ENCODE peak calls at places on chromosomes 3 and 15, in seven cellular contexts. One of them, this sample, is unnamed. For H3K27me3, the result is how much of the 10 kb centered on the place peaks cover.

GRCh38 chr3:48413611-48414010 is 16.3 kb downstream of the PLXNB1 start:
- DNase-seq in fibroblast of lung: no peak
- DNase-seq in upper lobe of right lung: peak
- DNase-seq in sigmoid colon: peak
- DNase-seq in psoas muscle: peak
- DNase-seq in heart right ventricle: no peak
- DNase-seq in neural progenitor cell: no peak
- DNase-seq in this sample: no peak

GRCh38 chr3:155024006-155024638 is 56.0 kb upstream of the MME start:
- DNase-seq in fibroblast of lung: no peak
- DNase-seq in upper lobe of right lung: no peak
- DNase-seq in sigmoid colon: no peak
- DNase-seq in psoas muscle: no peak
- DNase-seq in heart right ventricle: no peak
- DNase-seq in neural progenitor cell: no peak
- DNase-seq in this sample: no peak

GRCh38 chr3:26622634-26623408 is at the start of gene LRRC3B:
- DNase-seq in fibroblast of lung: no peak
- DNase-seq in upper lobe of right lung: peak
- DNase-seq in sigmoid colon: no peak
- DNase-seq in psoas muscle: peak
- DNase-seq in heart right ventricle: no peak
- DNase-seq in neural progenitor cell: peak
- DNase-seq in this sample: no peak

GRCh38 chr3:128497305-128498126 is 4.5 kb upstream of the GATA2 start:
- DNase-seq in fibroblast of lung: no peak
- DNase-seq in upper lobe of right lung: peak
- DNase-seq in sigmoid colon: peak
- DNase-seq in psoas muscle: peak
- DNase-seq in heart right ventricle: peak
- DNase-seq in neural progenitor cell: peak
- DNase-seq in this sample: no peak

GRCh38 chr3:165339753-165340152 is 143.6 kb upstream of the SLITRK3 start:
- DNase-seq in fibroblast of lung: peak
- DNase-seq in upper lobe of right lung: no peak
- DNase-seq in sigmoid colon: no peak
- DNase-seq in psoas muscle: no peak
- DNase-seq in heart right ventricle: no peak
- DNase-seq in neural progenitor cell: peak
- DNase-seq in this sample: no peak

GRCh38 chr3:48686538-48687219 is 964 bp upstream of the NCKIPSD start:
- DNase-seq in fibroblast of lung: no peak
- DNase-seq in upper lobe of right lung: no peak
- DNase-seq in sigmoid colon: no peak
- DNase-seq in psoas muscle: no peak
- DNase-seq in heart right ventricle: no peak
- DNase-seq in neural progenitor cell: no peak
- DNase-seq in this sample: no peak

GRCh38 chr15:31302029-31302657 is 24.5 kb upstream of the KLF13 start:
- DNase-seq in fibroblast of lung: no peak
- DNase-seq in upper lobe of right lung: peak
- DNase-seq in sigmoid colon: peak
- DNase-seq in psoas muscle: no peak
- DNase-seq in heart right ventricle: peak
- DNase-seq in neural progenitor cell: no peak
- DNase-seq in this sample: no peak

GRCh38 chr3:172708905-172709775 is 1.7 kb downstream of the NCEH1 start:
- DNase-seq in fibroblast of lung: no peak
- DNase-seq in upper lobe of right lung: no peak
- DNase-seq in sigmoid colon: no peak
- DNase-seq in psoas muscle: no peak
- DNase-seq in heart right ventricle: no peak
- DNase-seq in neural progenitor cell: no peak
- DNase-seq in this sample: no peak

GRCh38 chr3:10653241-10653640 is 147.9 kb upstream of the ATP2B2 start:
- DNase-seq in fibroblast of lung: no peak
- DNase-seq in upper lobe of right lung: no peak
- DNase-seq in sigmoid colon: no peak
- DNase-seq in psoas muscle: no peak
- DNase-seq in heart right ventricle: no peak
- DNase-seq in neural progenitor cell: no peak
- DNase-seq in this sample: no peak

GRCh38 chr15:22951031-22951380 is 29.2 kb downstream of the CYFIP1 start:
- DNase-seq in fibroblast of lung: no peak
- DNase-seq in upper lobe of right lung: no peak
- DNase-seq in sigmoid colon: peak
- DNase-seq in psoas muscle: no peak
- DNase-seq in heart right ventricle: no peak
- DNase-seq in neural progenitor cell: no peak
- DNase-seq in this sample: no peak

GRCh38 chr3:146117406-146118285 is 43.3 kb downstream of the PLOD2 start:
- DNase-seq in fibroblast of lung: peak
- DNase-seq in upper lobe of right lung: no peak
- DNase-seq in sigmoid colon: no peak
- DNase-seq in psoas muscle: no peak
- DNase-seq in heart right ventricle: no peak
- DNase-seq in neural progenitor cell: no peak
- DNase-seq in this sample: no peak

GRCh38 chr3:59256233-59256632 is 206.4 kb upstream of the CFAP20DC start:
- DNase-seq in fibroblast of lung: no peak
- DNase-seq in upper lobe of right lung: no peak
- DNase-seq in sigmoid colon: no peak
- DNase-seq in psoas muscle: no peak
- DNase-seq in heart right ventricle: no peak
- DNase-seq in neural progenitor cell: no peak
- DNase-seq in this sample: no peak

GRCh38 chr15:66956672-66957540 is 108.5 kb upstream of the SMAD3 start:
- DNase-seq in fibroblast of lung: no peak
- DNase-seq in upper lobe of right lung: no peak
- DNase-seq in sigmoid colon: no peak
- DNase-seq in psoas muscle: no peak
- DNase-seq in heart right ventricle: no peak
- DNase-seq in neural progenitor cell: no peak
- DNase-seq in this sample: no peak

GRCh38 chr15:73212424-73212823 is 156.3 kb downstream of the HCN4 start:
- DNase-seq in fibroblast of lung: peak
- DNase-seq in upper lobe of right lung: no peak
- DNase-seq in sigmoid colon: no peak
- DNase-seq in psoas muscle: no peak
- DNase-seq in heart right ventricle: no peak
- DNase-seq in neural progenitor cell: no peak
- DNase-seq in this sample: no peak

DNA sequence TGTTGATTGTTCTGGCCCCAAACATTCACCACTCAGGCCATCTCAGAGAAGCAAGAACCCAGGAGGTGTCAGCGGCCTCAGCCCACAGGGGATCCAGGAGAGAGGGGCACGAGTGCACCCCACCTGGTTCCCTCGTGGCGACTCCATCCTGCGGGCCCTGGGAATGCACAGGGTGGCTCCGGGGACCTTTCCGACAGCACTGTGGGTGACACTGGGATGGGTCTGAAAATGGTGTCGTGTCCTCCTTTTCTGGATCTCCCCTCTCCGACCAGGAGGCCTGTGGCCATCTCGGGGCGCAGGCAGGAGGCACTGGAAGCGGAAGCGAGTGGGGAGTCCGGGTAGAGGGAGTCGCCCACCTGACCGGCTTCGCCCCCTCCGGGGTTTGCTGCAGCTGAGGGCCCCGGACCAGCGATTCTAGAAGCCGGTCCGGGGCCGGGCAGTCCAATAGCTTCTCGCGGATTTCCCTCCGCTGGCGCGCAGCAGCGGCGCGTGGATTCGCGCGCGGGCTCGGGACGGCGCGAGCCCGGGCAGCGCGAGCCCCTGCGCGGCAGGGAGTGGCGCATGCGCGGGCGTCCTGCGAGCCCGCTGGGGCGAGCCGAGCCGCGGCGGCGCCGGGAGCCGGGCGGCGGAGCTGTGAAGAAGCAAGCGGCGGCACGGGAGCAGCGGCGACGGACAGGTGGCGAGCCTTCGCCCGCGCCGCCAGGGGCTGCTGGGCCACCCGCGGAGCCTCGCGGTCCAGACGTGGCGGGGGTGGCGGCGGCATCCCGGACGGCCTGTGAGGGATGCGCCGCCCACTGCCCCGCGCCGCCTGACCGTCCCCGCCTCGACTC is at the start of gene DOCK3:
- DNase-seq in fibroblast of lung: peak
- DNase-seq in upper lobe of right lung: peak
- DNase-seq in sigmoid colon: peak
- DNase-seq in psoas muscle: peak
- DNase-seq in heart right ventricle: peak
- DNase-seq in neural progenitor cell: peak
- DNase-seq in this sample: no peak
- H3K4me3 ChIP-seq in fibroblast of lung: no peak
- H3K4me3 ChIP-seq in upper lobe of right lung: peak
- H3K4me3 ChIP-seq in sigmoid colon: peak
- H3K4me3 ChIP-seq in psoas muscle: peak
- H3K4me3 ChIP-seq in heart right ventricle: peak
- H3K4me3 ChIP-seq in neural progenitor cell: peak
- H3K4me3 ChIP-seq in this sample: peak

GRCh38 chr15:35980719-35981118 is 434.8 kb upstream of the DPH6 start:
- DNase-seq in fibroblast of lung: peak
- DNase-seq in upper lobe of right lung: no peak
- DNase-seq in sigmoid colon: no peak
- DNase-seq in psoas muscle: no peak
- DNase-seq in heart right ventricle: no peak
- DNase-seq in neural progenitor cell: no peak
- DNase-seq in this sample: no peak
- H3K27me3 ChIP-seq in fibroblast of lung: under half
- H3K27me3 ChIP-seq in upper lobe of right lung: under half
- H3K27me3 ChIP-seq in sigmoid colon: under half
- H3K27me3 ChIP-seq in psoas muscle: under half
- H3K27me3 ChIP-seq in heart right ventricle: under half
- H3K27me3 ChIP-seq in neural progenitor cell: under half
- H3K27me3 ChIP-seq in this sample: under half

DNA sequence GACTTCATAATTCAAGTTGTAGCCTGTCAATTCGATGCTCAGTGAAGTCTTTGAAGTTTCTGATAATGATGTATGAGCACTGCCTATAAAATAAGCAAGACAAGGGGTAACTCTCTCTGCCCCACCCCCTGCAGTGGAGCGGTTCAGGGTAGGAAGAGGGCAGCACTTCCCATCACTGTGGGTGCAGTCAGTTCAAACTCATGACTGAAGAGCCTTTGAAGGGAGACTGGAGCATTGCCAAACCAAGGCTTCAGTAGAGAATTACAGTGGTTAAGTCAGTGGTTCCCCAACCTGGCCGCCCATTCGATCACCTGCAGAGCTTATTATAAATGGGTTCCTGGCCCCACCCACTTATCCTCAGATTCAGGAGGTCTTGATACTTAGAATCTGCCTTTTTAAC is 190.6 kb downstream of the SHQ1 start:
- DNase-seq in fibroblast of lung: no peak
- DNase-seq in upper lobe of right lung: no peak
- DNase-seq in sigmoid colon: no peak
- DNase-seq in psoas muscle: no peak
- DNase-seq in heart right ventricle: no peak
- DNase-seq in neural progenitor cell: no peak
- DNase-seq in this sample: no peak
- H3K4me3 ChIP-seq in fibroblast of lung: no peak
- H3K4me3 ChIP-seq in upper lobe of right lung: no peak
- H3K4me3 ChIP-seq in sigmoid colon: no peak
- H3K4me3 ChIP-seq in psoas muscle: no peak
- H3K4me3 ChIP-seq in heart right ventricle: no peak
- H3K4me3 ChIP-seq in neural progenitor cell: no peak
- H3K4me3 ChIP-seq in this sample: no peak

GRCh38 chr3:72203105-72203504 is 418.2 kb upstream of the PROK2 start:
- DNase-seq in fibroblast of lung: no peak
- DNase-seq in upper lobe of right lung: no peak
- DNase-seq in sigmoid colon: no peak
- DNase-seq in psoas muscle: no peak
- DNase-seq in heart right ventricle: no peak
- DNase-seq in neural progenitor cell: no peak
- DNase-seq in this sample: no peak
- H3K27me3 ChIP-seq in fibroblast of lung: under half
- H3K27me3 ChIP-seq in upper lobe of right lung: under half
- H3K27me3 ChIP-seq in sigmoid colon: under half
- H3K27me3 ChIP-seq in psoas muscle: under half
- H3K27me3 ChIP-seq in heart right ventricle: under half
- H3K27me3 ChIP-seq in neural progenitor cell: under half
- H3K27me3 ChIP-seq in this sample: under half

GRCh38 chr3:168976969-168977368 is 686.5 kb downstream of the MECOM start:
- DNase-seq in fibroblast of lung: no peak
- DNase-seq in upper lobe of right lung: no peak
- DNase-seq in sigmoid colon: no peak
- DNase-seq in psoas muscle: no peak
- DNase-seq in heart right ventricle: no peak
- DNase-seq in neural progenitor cell: no peak
- DNase-seq in this sample: no peak
- H3K4me3 ChIP-seq in fibroblast of lung: no peak
- H3K4me3 ChIP-seq in upper lobe of right lung: no peak
- H3K4me3 ChIP-seq in sigmoid colon: no peak
- H3K4me3 ChIP-seq in psoas muscle: no peak
- H3K4me3 ChIP-seq in heart right ventricle: no peak
- H3K4me3 ChIP-seq in neural progenitor cell: no peak
- H3K4me3 ChIP-seq in this sample: no peak

GRCh38 chr3:39202094-39202493 is 9.7 kb upstream of the XIRP1 start:
- DNase-seq in fibroblast of lung: no peak
- DNase-seq in upper lobe of right lung: no peak
- DNase-seq in sigmoid colon: no peak
- DNase-seq in psoas muscle: no peak
- DNase-seq in heart right ventricle: no peak
- DNase-seq in neural progenitor cell: no peak
- DNase-seq in this sample: no peak

GRCh38 chr3:39207361-39208192 is 15.2 kb upstream of the XIRP1 start:
- DNase-seq in fibroblast of lung: no peak
- DNase-seq in upper lobe of right lung: no peak
- DNase-seq in sigmoid colon: no peak
- DNase-seq in psoas muscle: no peak
- DNase-seq in heart right ventricle: no peak
- DNase-seq in neural progenitor cell: no peak
- DNase-seq in this sample: no peak

GRCh38 chr3:39205919-39206516 is 13.6 kb upstream of the XIRP1 start:
- DNase-seq in fibroblast of lung: no peak
- DNase-seq in upper lobe of right lung: no peak
- DNase-seq in sigmoid colon: no peak
- DNase-seq in psoas muscle: no peak
- DNase-seq in heart right ventricle: no peak
- DNase-seq in neural progenitor cell: no peak
- DNase-seq in this sample: no peak

GRCh38 chr3:39205131-39205530 is 12.7 kb upstream of the XIRP1 start:
- DNase-seq in fibroblast of lung: no peak
- DNase-seq in upper lobe of right lung: no peak
- DNase-seq in sigmoid colon: no peak
- DNase-seq in psoas muscle: no peak
- DNase-seq in heart right ventricle: no peak
- DNase-seq in neural progenitor cell: no peak
- DNase-seq in this sample: no peak

GRCh38 chr3:39203862-39204261 is 11.5 kb upstream of the XIRP1 start:
- DNase-seq in fibroblast of lung: no peak
- DNase-seq in upper lobe of right lung: no peak
- DNase-seq in sigmoid colon: no peak
- DNase-seq in psoas muscle: no peak
- DNase-seq in heart right ventricle: no peak
- DNase-seq in neural progenitor cell: no peak
- DNase-seq in this sample: no peak
- H3K27me3 ChIP-seq in fibroblast of lung: under half
- H3K27me3 ChIP-seq in upper lobe of right lung: under half
- H3K27me3 ChIP-seq in sigmoid colon: under half
- H3K27me3 ChIP-seq in psoas muscle: under half
- H3K27me3 ChIP-seq in heart right ventricle: under half
- H3K27me3 ChIP-seq in neural progenitor cell: under half
- H3K27me3 ChIP-seq in this sample: under half